ENCODE peak calls at places on chromosomes 3 and 15, in ten cellular contexts. F is sigmoid colon, W is heart left ventricle, Q is esophagus muscularis mucosa, N is adrenal gland, R is spleen, D is HCT116, L is suprapubic skin, S is IMR-90, U is ovary. T is an unnamed sample. For H3K9me3, the result is how much of the 10 kb centered on the place peaks cover.

GRCh38 chr15:63188247-63188936 is 1.0 kb upstream of the RAB8B start:
- DNase-seq in N (no peak), L (no peak), U (no peak), D (no peak), R (no peak), W (no peak), Q (no peak), S (no peak), F (no peak), T (no peak)

GRCh38 chr3:25428003-25428861 is at the start of gene RARB:
- DNase-seq in R (no peak), D (no peak), F (peak), W (peak), N (peak), Q (peak), S (peak), L (peak), U (peak), T (peak)

GRCh38 chr15:25474251-25474650 is 35.4 kb upstream of the UBE3A start:
- DNase-seq in R (no peak), W (no peak), Q (no peak), F (no peak), S (no peak), L (no peak), D (no peak), N (no peak), U (no peak), T (peak)

GRCh38 chr3:177693596-177693995 is 496.3 kb upstream of the TBL1XR1 start:
- DNase-seq in F (no peak), Q (no peak), S (no peak), U (no peak), N (no peak), D (no peak), R (no peak), L (no peak), W (no peak), T (no peak)

GRCh38 chr15:32956006-32956405 is 238.2 kb downstream of the GREM1 start:
- DNase-seq in W (no peak), F (no peak), S (peak), R (no peak), L (no peak), Q (no peak), U (no peak), D (peak), N (no peak), T (no peak)

GRCh38 chr3:113746955-113747718 is at the start of gene ATP6V1A:
- DNase-seq in N (peak), Q (peak), U (peak), R (peak), W (peak), S (no peak), F (peak), D (no peak), L (peak), T (peak)

GRCh38 chr3:72144773-72145505 is 360.0 kb upstream of the PROK2 start:
- DNase-seq in F (no peak), S (no peak), Q (no peak), N (peak), D (no peak), L (no peak), R (peak), U (no peak), W (peak), T (no peak)

GRCh38 chr3:157190242-157190876 is 30.4 kb upstream of the CCNL1 start:
- DNase-seq in Q (no peak), L (no peak), R (no peak), U (no peak), W (no peak), N (no peak), D (no peak), S (no peak), F (no peak), T (no peak)

GRCh38 chr15:30649952-30650929 is 24.3 kb downstream of the ARHGAP11B start:
- DNase-seq in R (no peak), Q (no peak), L (no peak), S (peak), N (no peak), U (no peak), D (no peak), F (no peak), W (no peak), T (no peak)

DNA sequence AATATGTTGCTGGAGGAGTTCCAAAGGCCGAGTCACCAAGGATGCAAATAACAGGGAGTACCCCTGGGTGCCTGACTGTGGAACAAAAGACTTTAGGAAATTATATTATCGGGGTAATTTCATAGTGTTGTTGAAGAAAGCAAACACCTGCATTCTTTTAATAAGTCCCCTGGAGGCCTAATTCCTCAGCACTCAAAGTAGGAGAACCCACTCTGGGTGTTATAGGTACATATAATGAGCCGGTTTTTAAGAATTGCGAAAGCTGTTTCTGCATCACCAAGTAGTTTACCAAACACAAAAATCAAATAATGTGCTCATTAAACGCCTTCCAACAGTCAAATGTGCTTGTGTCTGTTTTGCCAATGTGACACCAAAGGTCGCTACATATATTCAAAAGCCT is 206.5 kb upstream of the PRICKLE2 start:
- DNase-seq in R (no peak), S (no peak), W (no peak), N (no peak), D (no peak), F (no peak), U (no peak), Q (no peak), L (no peak), T (no peak)
- TF ChIP-seq POLR2A in R (no peak), S (no peak), W (no peak), N (no peak), D (no peak), F (no peak), U (no peak), Q (no peak), L (no peak), T (no peak)

GRCh38 chr15:34155859-34156258 is 54.0 kb downstream of the PGBD4 start:
- DNase-seq in L (no peak), N (no peak), S (no peak), D (no peak), F (no peak), Q (no peak), W (no peak), U (no peak), R (no peak), T (no peak)

GRCh38 chr15:34158355-34158754 is 51.5 kb downstream of the KATNBL1 start:
- DNase-seq in D (no peak), U (no peak), R (no peak), S (no peak), F (no peak), L (no peak), N (no peak), Q (no peak), W (no peak), T (no peak)

GRCh38 chr15:34160735-34161134 is 49.2 kb downstream of the KATNBL1 start:
- DNase-seq in S (no peak), Q (no peak), D (no peak), F (no peak), L (no peak), W (no peak), R (no peak), N (no peak), U (no peak), T (no peak)

GRCh38 chr15:34161329-34161953 is 48.5 kb downstream of the KATNBL1 start:
- DNase-seq in N (no peak), U (no peak), R (no peak), F (no peak), L (no peak), W (no peak), S (peak), D (peak), Q (no peak), T (no peak)
- H3K27ac ChIP-seq in N (no peak), U (no peak), R (no peak), F (no peak), L (no peak), W (no peak), S (no peak), D (no peak), Q (no peak), T (no peak)

DNA sequence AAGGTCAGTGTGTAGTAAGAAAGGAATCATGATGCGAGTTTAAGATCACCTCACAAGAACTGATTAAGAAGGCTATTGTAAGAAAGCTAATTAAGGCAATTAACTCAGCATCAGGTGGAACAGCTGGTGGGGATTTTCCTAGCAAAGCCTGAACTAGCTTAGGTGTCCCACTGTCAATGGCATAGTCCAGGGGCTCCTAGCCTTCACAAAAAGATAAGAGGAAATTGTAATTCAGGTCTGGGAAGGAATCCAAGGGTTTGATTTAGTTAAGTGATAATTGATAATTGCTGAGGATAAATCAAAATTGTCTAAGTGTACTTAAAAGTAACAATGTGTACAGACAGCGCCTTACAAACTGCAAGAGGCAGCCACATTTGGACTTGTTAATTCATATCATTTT is 901.7 kb downstream of the TUSC7 start:
- DNase-seq in R (no peak), Q (no peak), L (no peak), U (no peak), S (no peak), N (no peak), W (no peak), F (no peak), D (no peak), T (no peak)
- H3K9me3 ChIP-seq in R (under half), Q (under half), L (under half), U (under half), S (under half), N (under half), W (under half), F (under half), D (under half), T (under half)

DNA sequence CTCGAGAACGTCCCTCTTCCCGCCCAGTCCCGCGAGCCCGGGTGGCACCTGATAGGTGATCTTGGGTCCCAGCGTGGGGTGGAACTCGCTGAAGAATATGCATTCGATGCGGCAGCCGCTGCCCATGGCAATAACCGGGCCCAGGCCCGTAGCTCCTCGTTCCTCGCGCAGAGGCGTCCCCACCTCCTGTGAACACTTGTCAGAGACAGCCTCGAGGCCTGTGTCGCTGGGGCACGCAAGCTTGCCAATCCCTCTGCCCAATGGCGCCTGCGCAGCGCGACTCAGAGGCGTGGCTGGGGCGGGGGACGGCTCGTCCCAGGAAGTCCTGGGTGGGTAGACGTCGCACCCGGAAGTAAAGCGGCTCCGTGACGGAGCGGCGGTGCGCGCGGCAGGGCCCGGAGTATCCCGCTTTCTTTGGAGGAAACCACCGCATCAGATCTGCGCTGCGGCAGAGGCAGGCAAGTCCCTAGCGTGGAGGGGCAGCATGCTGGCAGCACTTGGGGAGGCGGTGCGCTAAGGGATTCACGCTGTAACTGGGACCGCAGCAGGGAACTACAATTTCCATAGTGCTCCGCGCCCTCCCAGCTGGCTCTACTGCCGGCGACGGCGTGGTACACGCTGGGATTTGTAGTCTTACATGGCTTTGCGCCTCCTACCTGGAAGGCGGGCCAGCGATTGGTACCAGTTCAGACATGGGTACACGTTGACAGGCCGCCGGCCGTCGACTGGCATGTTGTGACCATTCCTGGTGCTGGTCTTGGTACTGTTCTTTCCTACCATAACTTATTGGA is at the start of the genes CYB561D2 and NPRL2:
- DNase-seq in F (peak), S (peak), L (peak), U (peak), N (peak), D (peak), R (peak), W (peak), Q (peak), T (peak)
- TF ChIP-seq POLR2A in F (peak), S (no peak), L (no peak), U (peak), N (peak), D (peak), R (no peak), W (peak), Q (peak), T (no peak)

GRCh38 chr3:194688207-194688711 is 2.6 kb downstream of the FAM43A start:
- DNase-seq in R (peak), D (no peak), F (peak), U (peak), N (peak), W (peak), S (peak), Q (no peak), L (no peak), T (peak)
- H3K27ac ChIP-seq in R (peak), D (no peak), F (peak), U (no peak), N (peak), W (peak), S (peak), Q (peak), L (peak), T (peak)